ENCODE peak calls at places on chromosome 14, in seven cellular contexts. U is left lung, F is kidney, I is PC-9, C is pancreas, L is ovary, E is GM06990. H is an unnamed sample.

GRCh38 chr14:78259831-78260230 is 89.7 kb downstream of the NRXN3 start:
- DNase-seq in I (no peak), U (no peak), E (no peak), C (no peak), L (no peak), F (no peak), H (no peak)

GRCh38 chr14:59406454-59407245 is 58.5 kb downstream of the GPR135 start:
- DNase-seq in L (no peak), U (no peak), F (no peak), C (no peak), I (no peak), E (no peak), H (no peak)

GRCh38 chr14:37591941-37592287 is 3.1 kb downstream of the FOXA1 start:
- DNase-seq in C (no peak), U (peak; percentile 82), I (peak; percentile 63), F (peak; percentile 53), L (no peak), E (no peak), H (no peak)

GRCh38 chr14:60482743-60483142 is 3.1 kb downstream of the C14orf39 start:
- DNase-seq in E (no peak), I (no peak), F (no peak), U (no peak), C (no peak), L (no peak), H (no peak)

GRCh38 chr14:97380539-97380941 is 583.4 kb downstream of the VRK1 start:
- DNase-seq in U (no peak), I (no peak), L (no peak), E (no peak), F (no peak), C (no peak), H (no peak)

GRCh38 chr14:90644882-90645281 is 171.3 kb downstream of the TTC7B start:
- DNase-seq in F (no peak), U (no peak), E (no peak), I (no peak), L (no peak), C (no peak), H (no peak)

GRCh38 chr14:79598339-79598738 is 613.0 kb downstream of the DIO2 start:
- DNase-seq in F (no peak), U (no peak), L (no peak), C (no peak), E (no peak), I (no peak), H (no peak)

GRCh38 chr14:40417777-40418401 is 985.7 kb upstream of the FBXO33 start:
- DNase-seq in L (no peak), C (no peak), U (no peak), E (no peak), F (no peak), I (peak; percentile 32), H (no peak)

GRCh38 chr14:101332281-101332680 is 229.0 kb upstream of the DIO3 start:
- DNase-seq in C (no peak), I (no peak), F (no peak), E (no peak), U (no peak), L (no peak), H (no peak)

GRCh38 chr14:61192970-61193369 is 88.2 kb downstream of the TMEM30B start:
- DNase-seq in L (no peak), I (no peak), C (no peak), F (no peak), E (no peak), U (no peak), H (no peak)

GRCh38 chr14:65356327-65356836 is 56.1 kb upstream of the FUT8 start:
- DNase-seq in F (no peak), I (peak; percentile 97), U (no peak), L (no peak), E (no peak), C (no peak), H (peak; percentile 17)

GRCh38 chr14:25350802-25351201 is 300.9 kb upstream of the STXBP6 start:
- DNase-seq in U (peak; percentile 8), L (peak; percentile 22), C (no peak), I (no peak), E (no peak), F (no peak), H (no peak)

GRCh38 chr14:77657244-77657643 is 40.8 kb upstream of the SPTLC2 start:
- DNase-seq in E (no peak), U (no peak), C (no peak), I (no peak), L (no peak), F (no peak), H (no peak)

GRCh38 chr14:56648508-56649301 is 69.1 kb downstream of the TMEM260 start:
- DNase-seq in I (no peak), U (no peak), C (no peak), L (no peak), E (no peak), F (no peak), H (no peak)

GRCh38 chr14:24254630-24255392 is 8.2 kb downstream of the TGM1 start:
- DNase-seq in C (no peak), L (peak; percentile 11), E (no peak), F (peak; percentile 60), U (peak; percentile 47), I (no peak), H (no peak)

GRCh38 chr14:60166144-60166543 is 946 bp upstream of the DHRS7 start:
- DNase-seq in L (no peak), F (no peak), U (no peak), C (no peak), E (no peak), I (no peak), H (no peak)

GRCh38 chr14:65703996-65704395 is 291.5 kb downstream of the FUT8 start:
- DNase-seq in C (no peak), F (no peak), L (no peak), E (no peak), I (no peak), U (no peak), H (no peak)

GRCh38 chr14:90453401-90453951 is 56.6 kb downstream of the CALM1 start:
- DNase-seq in I (no peak), F (peak; percentile 87), U (no peak), L (peak; percentile 57), E (no peak), C (no peak), H (no peak)

GRCh38 chr14:64279719-64280668 is 14.2 kb downstream of the ESR2 start:
- DNase-seq in F (no peak), L (no peak), C (no peak), I (peak; percentile 26), E (no peak), U (no peak), H (no peak)

GRCh38 chr14:24634158-24634557 is at the start of gene GZMB:
- DNase-seq in E (no peak), F (no peak), I (no peak), L (no peak), U (no peak), C (no peak), H (no peak)

GRCh38 chr14:92323031-92323915 is at the start of gene SLC24A4:
- DNase-seq in U (peak; percentile 81), F (no peak), I (no peak), E (peak; percentile 54), L (no peak), C (no peak), H (peak; percentile 32)

GRCh38 chr14:98208943-98209342 is 1063.1 kb downstream of the BCL11B start:
- DNase-seq in L (no peak), F (no peak), E (no peak), C (no peak), U (no peak), I (no peak), H (no peak)

GRCh38 chr14:51726166-51726899 is 74.6 kb downstream of the FRMD6 start:
- DNase-seq in I (no peak), L (no peak), E (no peak), F (no peak), C (no peak), U (no peak), H (no peak)
- H3K4me3 ChIP-seq in I (no peak overlapping the region), L (no peak overlapping the region), E (no peak overlapping the region), F (no peak overlapping the region), C (no peak overlapping the region), U (no peak overlapping the region), H (no peak overlapping the region)

DNA sequence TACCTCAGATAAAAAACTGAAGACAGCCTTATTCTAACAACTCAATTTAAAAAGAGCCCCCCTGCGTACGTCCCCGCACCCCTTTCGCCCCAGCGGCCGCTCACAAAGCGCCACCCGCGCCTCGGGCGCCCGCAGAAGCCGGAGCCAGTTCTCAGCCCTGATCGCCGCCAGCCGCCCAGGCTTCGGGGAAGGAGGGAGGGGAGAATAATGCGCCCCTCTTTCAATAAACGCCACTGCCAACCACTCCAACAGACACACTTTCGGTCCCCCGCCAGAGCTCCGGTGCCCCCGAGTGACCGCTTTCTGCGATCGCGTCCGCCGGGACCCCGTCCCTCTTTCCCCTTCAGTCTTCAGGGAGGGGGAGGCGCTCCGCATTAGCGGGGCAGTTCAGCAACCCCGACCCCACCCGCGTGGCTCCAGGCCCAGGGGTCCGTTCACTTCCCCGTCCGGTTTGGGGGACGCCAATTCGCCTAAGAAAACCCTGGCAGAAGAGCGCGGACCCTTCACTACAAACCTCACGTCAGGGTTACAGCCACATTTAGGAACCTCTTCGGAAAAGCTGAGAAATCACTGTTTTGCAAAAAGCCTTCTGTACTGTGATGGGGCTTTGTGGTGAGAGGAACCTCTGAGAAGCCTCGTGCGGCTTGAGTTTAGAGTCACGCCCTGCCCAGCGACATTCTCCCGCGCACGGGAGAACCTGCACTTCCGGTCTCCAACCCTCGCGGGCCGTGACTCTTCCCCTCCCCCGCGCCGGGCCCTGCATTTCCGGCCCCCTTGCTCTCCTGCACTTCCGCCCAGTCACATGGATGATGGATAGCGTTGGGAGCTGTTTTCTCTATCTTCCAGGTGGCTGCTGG is 18.7 kb downstream of the FOXG1 start:
- DNase-seq in I (no peak), F (peak; percentile 71), E (peak; percentile 75), U (no peak), L (no peak), C (no peak), H (peak; percentile 43)
- H3K4me3 ChIP-seq in I (no peak overlapping the region), F (no peak overlapping the region), E (peak overlapping the region; percentile 16), U (no peak overlapping the region), L (no peak overlapping the region), C (peak overlapping the region; percentile 37), H (peak overlapping the region; percentile 40)

DNA sequence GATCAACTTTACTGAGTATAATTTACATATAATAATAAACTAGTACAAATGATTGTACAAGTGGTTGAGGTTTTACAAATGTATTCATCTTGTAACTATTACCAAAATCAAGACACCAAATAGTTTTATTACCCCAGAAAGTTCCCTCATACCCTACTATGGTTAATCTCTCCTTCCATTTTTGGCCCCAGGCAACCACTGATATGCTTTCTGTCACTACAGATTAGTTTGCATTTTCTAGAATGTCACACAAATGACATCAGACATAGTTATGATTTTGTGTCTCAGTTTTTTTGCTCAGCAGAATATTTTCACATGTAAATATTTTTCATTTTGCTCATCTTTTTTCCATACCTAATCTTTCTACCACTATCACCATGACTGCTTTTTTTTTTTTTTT is 49.1 kb downstream of the TMX1 start:
- DNase-seq in F (no peak), I (no peak), U (no peak), C (no peak), L (no peak), E (no peak), H (no peak)
- H3K4me3 ChIP-seq in F (no peak overlapping the region), I (no peak overlapping the region), U (no peak overlapping the region), C (no peak overlapping the region), L (no peak overlapping the region), E (no peak overlapping the region), H (no peak overlapping the region)

DNA sequence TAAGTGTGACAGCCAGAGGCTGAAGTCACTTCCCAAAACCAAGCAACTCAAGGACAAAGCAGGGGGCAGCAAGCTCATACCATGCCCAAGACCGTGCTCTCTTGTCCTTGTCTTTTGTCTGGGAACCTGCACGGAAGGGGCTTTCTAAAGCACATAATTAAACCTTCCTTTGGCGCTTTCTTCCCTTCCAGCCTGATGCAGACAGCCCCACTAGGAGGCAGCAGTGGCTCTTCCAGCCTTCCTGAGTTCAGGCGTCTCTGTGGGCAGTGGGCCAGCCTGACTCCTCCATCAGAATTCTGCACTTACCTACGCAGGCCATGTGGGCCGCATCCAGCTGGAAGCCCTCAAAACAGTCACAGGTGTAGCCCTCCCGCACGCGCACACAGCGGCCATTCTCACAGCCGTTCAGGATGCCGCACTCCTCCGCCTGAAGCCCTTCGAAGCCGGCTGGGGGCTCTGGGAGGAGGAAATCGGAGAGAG is 7.6 kb downstream of the ISCA2 start:
- DNase-seq in E (no peak), L (peak; percentile 93), U (no peak), F (no peak), C (peak; percentile 39), I (peak; percentile 42), H (peak; percentile 53)
- H3K4me3 ChIP-seq in E (no peak overlapping the region), L (no peak overlapping the region), U (no peak overlapping the region), F (no peak overlapping the region), C (no peak overlapping the region), I (no peak overlapping the region), H (no peak overlapping the region)